ENCODE peak calls at places on chromosomes 12 and 14, in eight cellular contexts. One of them, this sample, is unnamed.

GRCh38 chr14:31897581-31898186 is 179.4 kb upstream of the ARHGAP5 start:
- DNase-seq in A172: no peak
- DNase-seq in AG10803: peak
- DNase-seq in activated T-helper 9 cell treated with anti-CD3 and anti-CD28 coated beads, Interleukin-2, amount 50 U/mL, for 16 hours: no peak
- DNase-seq in activated CD4-positive, alpha-beta T cell treated with anti-CD3 and anti-CD28 coated beads, Interleukin-2, amount 50 U/mL, for 24 hours: no peak
- DNase-seq in CD8-positive, alpha-beta memory T cell: no peak
- DNase-seq in substantia nigra: no peak
- DNase-seq in T-cell: no peak
- DNase-seq in this sample: no peak

GRCh38 chr12:88544991-88545684 is 35.1 kb downstream of the KITLG start:
- DNase-seq in T-cell: no peak
- DNase-seq in substantia nigra: no peak
- DNase-seq in AG10803: peak
- DNase-seq in A172: no peak
- DNase-seq in activated CD4-positive, alpha-beta T cell treated with anti-CD3 and anti-CD28 coated beads, Interleukin-2, amount 50 U/mL, for 24 hours: no peak
- DNase-seq in activated T-helper 9 cell treated with anti-CD3 and anti-CD28 coated beads, Interleukin-2, amount 50 U/mL, for 16 hours: no peak
- DNase-seq in CD8-positive, alpha-beta memory T cell: no peak
- DNase-seq in this sample: no peak

GRCh38 chr14:63345826-63346225 is 27.1 kb upstream of the GPHB5 start:
- DNase-seq in AG10803: no peak
- DNase-seq in substantia nigra: no peak
- DNase-seq in activated CD4-positive, alpha-beta T cell treated with anti-CD3 and anti-CD28 coated beads, Interleukin-2, amount 50 U/mL, for 24 hours: no peak
- DNase-seq in CD8-positive, alpha-beta memory T cell: no peak
- DNase-seq in activated T-helper 9 cell treated with anti-CD3 and anti-CD28 coated beads, Interleukin-2, amount 50 U/mL, for 16 hours: no peak
- DNase-seq in A172: peak
- DNase-seq in T-cell: no peak
- DNase-seq in this sample: no peak

GRCh38 chr12:114032801-114033200 is 66.7 kb upstream of the RBM19 start:
- DNase-seq in AG10803: no peak
- DNase-seq in activated CD4-positive, alpha-beta T cell treated with anti-CD3 and anti-CD28 coated beads, Interleukin-2, amount 50 U/mL, for 24 hours: no peak
- DNase-seq in substantia nigra: no peak
- DNase-seq in A172: no peak
- DNase-seq in T-cell: no peak
- DNase-seq in CD8-positive, alpha-beta memory T cell: no peak
- DNase-seq in activated T-helper 9 cell treated with anti-CD3 and anti-CD28 coated beads, Interleukin-2, amount 50 U/mL, for 16 hours: no peak
- DNase-seq in this sample: no peak

GRCh38 chr12:106345739-106346138 is 11.8 kb upstream of the POLR3B start:
- DNase-seq in CD8-positive, alpha-beta memory T cell: no peak
- DNase-seq in T-cell: no peak
- DNase-seq in substantia nigra: peak
- DNase-seq in activated CD4-positive, alpha-beta T cell treated with anti-CD3 and anti-CD28 coated beads, Interleukin-2, amount 50 U/mL, for 24 hours: no peak
- DNase-seq in A172: peak
- DNase-seq in AG10803: peak
- DNase-seq in activated T-helper 9 cell treated with anti-CD3 and anti-CD28 coated beads, Interleukin-2, amount 50 U/mL, for 16 hours: no peak
- DNase-seq in this sample: no peak

GRCh38 chr12:90908465-90908864 is 46.5 kb downstream of the CCER1 start:
- DNase-seq in A172: peak
- DNase-seq in activated T-helper 9 cell treated with anti-CD3 and anti-CD28 coated beads, Interleukin-2, amount 50 U/mL, for 16 hours: no peak
- DNase-seq in T-cell: no peak
- DNase-seq in activated CD4-positive, alpha-beta T cell treated with anti-CD3 and anti-CD28 coated beads, Interleukin-2, amount 50 U/mL, for 24 hours: no peak
- DNase-seq in substantia nigra: no peak
- DNase-seq in CD8-positive, alpha-beta memory T cell: no peak
- DNase-seq in AG10803: peak
- DNase-seq in this sample: no peak

GRCh38 chr12:92038476-92038875 is 107.2 kb downstream of the BTG1 start:
- DNase-seq in T-cell: no peak
- DNase-seq in activated T-helper 9 cell treated with anti-CD3 and anti-CD28 coated beads, Interleukin-2, amount 50 U/mL, for 16 hours: no peak
- DNase-seq in activated CD4-positive, alpha-beta T cell treated with anti-CD3 and anti-CD28 coated beads, Interleukin-2, amount 50 U/mL, for 24 hours: no peak
- DNase-seq in substantia nigra: no peak
- DNase-seq in CD8-positive, alpha-beta memory T cell: no peak
- DNase-seq in A172: no peak
- DNase-seq in AG10803: no peak
- DNase-seq in this sample: no peak

GRCh38 chr12:64837427-64837826 is 13.0 kb downstream of the TBC1D30 start:
- DNase-seq in activated T-helper 9 cell treated with anti-CD3 and anti-CD28 coated beads, Interleukin-2, amount 50 U/mL, for 16 hours: no peak
- DNase-seq in T-cell: no peak
- DNase-seq in substantia nigra: no peak
- DNase-seq in activated CD4-positive, alpha-beta T cell treated with anti-CD3 and anti-CD28 coated beads, Interleukin-2, amount 50 U/mL, for 24 hours: no peak
- DNase-seq in A172: no peak
- DNase-seq in CD8-positive, alpha-beta memory T cell: no peak
- DNase-seq in AG10803: no peak
- DNase-seq in this sample: no peak

GRCh38 chr12:227923-228845 is 14.2 kb upstream of the SLC6A12 start:
- DNase-seq in T-cell: no peak
- DNase-seq in CD8-positive, alpha-beta memory T cell: no peak
- DNase-seq in AG10803: no peak
- DNase-seq in activated CD4-positive, alpha-beta T cell treated with anti-CD3 and anti-CD28 coated beads, Interleukin-2, amount 50 U/mL, for 24 hours: no peak
- DNase-seq in activated T-helper 9 cell treated with anti-CD3 and anti-CD28 coated beads, Interleukin-2, amount 50 U/mL, for 16 hours: no peak
- DNase-seq in substantia nigra: no peak
- DNase-seq in A172: no peak
- DNase-seq in this sample: no peak

GRCh38 chr12:62846506-62846905 is 88.4 kb downstream of the PPM1H start:
- DNase-seq in A172: peak
- DNase-seq in activated T-helper 9 cell treated with anti-CD3 and anti-CD28 coated beads, Interleukin-2, amount 50 U/mL, for 16 hours: no peak
- DNase-seq in T-cell: no peak
- DNase-seq in CD8-positive, alpha-beta memory T cell: no peak
- DNase-seq in substantia nigra: no peak
- DNase-seq in activated CD4-positive, alpha-beta T cell treated with anti-CD3 and anti-CD28 coated beads, Interleukin-2, amount 50 U/mL, for 24 hours: no peak
- DNase-seq in AG10803: peak
- DNase-seq in this sample: no peak

GRCh38 chr14:72678360-72678759 is 215.5 kb downstream of the DPF3 start:
- DNase-seq in AG10803: peak
- DNase-seq in activated CD4-positive, alpha-beta T cell treated with anti-CD3 and anti-CD28 coated beads, Interleukin-2, amount 50 U/mL, for 24 hours: no peak
- DNase-seq in substantia nigra: no peak
- DNase-seq in A172: peak
- DNase-seq in activated T-helper 9 cell treated with anti-CD3 and anti-CD28 coated beads, Interleukin-2, amount 50 U/mL, for 16 hours: no peak
- DNase-seq in T-cell: no peak
- DNase-seq in CD8-positive, alpha-beta memory T cell: no peak
- DNase-seq in this sample: no peak

GRCh38 chr14:63624701-63625100 is 17.0 kb downstream of the WDR89 start:
- DNase-seq in T-cell: no peak
- DNase-seq in activated CD4-positive, alpha-beta T cell treated with anti-CD3 and anti-CD28 coated beads, Interleukin-2, amount 50 U/mL, for 24 hours: no peak
- DNase-seq in AG10803: no peak
- DNase-seq in A172: no peak
- DNase-seq in substantia nigra: no peak
- DNase-seq in activated T-helper 9 cell treated with anti-CD3 and anti-CD28 coated beads, Interleukin-2, amount 50 U/mL, for 16 hours: no peak
- DNase-seq in CD8-positive, alpha-beta memory T cell: no peak
- DNase-seq in this sample: no peak

GRCh38 chr14:104639889-104640548 is 35.4 kb upstream of the TMEM179 start:
- DNase-seq in substantia nigra: peak
- DNase-seq in AG10803: peak
- DNase-seq in A172: peak
- DNase-seq in CD8-positive, alpha-beta memory T cell: peak
- DNase-seq in activated T-helper 9 cell treated with anti-CD3 and anti-CD28 coated beads, Interleukin-2, amount 50 U/mL, for 16 hours: peak
- DNase-seq in activated CD4-positive, alpha-beta T cell treated with anti-CD3 and anti-CD28 coated beads, Interleukin-2, amount 50 U/mL, for 24 hours: peak
- DNase-seq in T-cell: no peak
- DNase-seq in this sample: peak

GRCh38 chr12:60266381-60266852 is 670.6 kb downstream of the SLC16A7 start:
- DNase-seq in activated T-helper 9 cell treated with anti-CD3 and anti-CD28 coated beads, Interleukin-2, amount 50 U/mL, for 16 hours: no peak
- DNase-seq in activated CD4-positive, alpha-beta T cell treated with anti-CD3 and anti-CD28 coated beads, Interleukin-2, amount 50 U/mL, for 24 hours: no peak
- DNase-seq in AG10803: peak
- DNase-seq in A172: peak
- DNase-seq in CD8-positive, alpha-beta memory T cell: no peak
- DNase-seq in T-cell: no peak
- DNase-seq in substantia nigra: no peak
- DNase-seq in this sample: no peak

GRCh38 chr12:105936496-105936895 is 202.3 kb downstream of the NUAK1 start:
- DNase-seq in substantia nigra: no peak
- DNase-seq in activated T-helper 9 cell treated with anti-CD3 and anti-CD28 coated beads, Interleukin-2, amount 50 U/mL, for 16 hours: no peak
- DNase-seq in CD8-positive, alpha-beta memory T cell: no peak
- DNase-seq in T-cell: no peak
- DNase-seq in A172: no peak
- DNase-seq in AG10803: no peak
- DNase-seq in activated CD4-positive, alpha-beta T cell treated with anti-CD3 and anti-CD28 coated beads, Interleukin-2, amount 50 U/mL, for 24 hours: no peak
- DNase-seq in this sample: no peak

GRCh38 chr12:132539016-132539773 is 49.2 kb downstream of the FBRSL1 start:
- DNase-seq in substantia nigra: no peak
- DNase-seq in A172: no peak
- DNase-seq in CD8-positive, alpha-beta memory T cell: no peak
- DNase-seq in T-cell: no peak
- DNase-seq in activated T-helper 9 cell treated with anti-CD3 and anti-CD28 coated beads, Interleukin-2, amount 50 U/mL, for 16 hours: no peak
- DNase-seq in activated CD4-positive, alpha-beta T cell treated with anti-CD3 and anti-CD28 coated beads, Interleukin-2, amount 50 U/mL, for 24 hours: no peak
- DNase-seq in AG10803: no peak
- DNase-seq in this sample: no peak

GRCh38 chr12:12718382-12718761 is 1.2 kb downstream of the CDKN1B start:
- DNase-seq in activated CD4-positive, alpha-beta T cell treated with anti-CD3 and anti-CD28 coated beads, Interleukin-2, amount 50 U/mL, for 24 hours: no peak
- DNase-seq in T-cell: no peak
- DNase-seq in substantia nigra: no peak
- DNase-seq in activated T-helper 9 cell treated with anti-CD3 and anti-CD28 coated beads, Interleukin-2, amount 50 U/mL, for 16 hours: no peak
- DNase-seq in A172: no peak
- DNase-seq in CD8-positive, alpha-beta memory T cell: no peak
- DNase-seq in AG10803: no peak
- DNase-seq in this sample: no peak

GRCh38 chr14:60723218-60724079 is 702 bp downstream of the SIX4 start:
- DNase-seq in activated CD4-positive, alpha-beta T cell treated with anti-CD3 and anti-CD28 coated beads, Interleukin-2, amount 50 U/mL, for 24 hours: peak
- DNase-seq in CD8-positive, alpha-beta memory T cell: peak
- DNase-seq in substantia nigra: peak
- DNase-seq in A172: peak
- DNase-seq in activated T-helper 9 cell treated with anti-CD3 and anti-CD28 coated beads, Interleukin-2, amount 50 U/mL, for 16 hours: peak
- DNase-seq in AG10803: peak
- DNase-seq in T-cell: no peak
- DNase-seq in this sample: peak

GRCh38 chr14:103130965-103131364 is 7.7 kb downstream of the TNFAIP2 start:
- DNase-seq in T-cell: no peak
- DNase-seq in activated T-helper 9 cell treated with anti-CD3 and anti-CD28 coated beads, Interleukin-2, amount 50 U/mL, for 16 hours: no peak
- DNase-seq in CD8-positive, alpha-beta memory T cell: no peak
- DNase-seq in AG10803: peak
- DNase-seq in substantia nigra: no peak
- DNase-seq in A172: peak
- DNase-seq in activated CD4-positive, alpha-beta T cell treated with anti-CD3 and anti-CD28 coated beads, Interleukin-2, amount 50 U/mL, for 24 hours: no peak
- DNase-seq in this sample: peak